ENCODE peak calls at places on chromosomes 4 and X, in eight cellular contexts. O is CD4-positive, CD25-positive, alpha-beta regulatory T cell; M is left lung; G is lung; W is right cardiac atrium; Q is heart left ventricle; Y is body of pancreas; I is psoas muscle. B is an unnamed sample. For H3K4me1, the result is how much of the 10 kb centered on the place peaks cover.

GRCh38 chr4:84957509-84958420 is 8.7 kb downstream of the WDFY3 start:
- ATAC-seq in G (no peak), O (no peak), W (no peak), I (no peak), M (peak), Y (peak), Q (no peak), B (no peak)

GRCh38 chr4:176198316-176198903 is 3.0 kb upstream of the SPATA4 start:
- ATAC-seq in I (no peak), W (no peak), G (no peak), Y (no peak), Q (no peak), M (peak), O (no peak), B (no peak)

GRCh38 chr4:42483426-42484379 is 86.4 kb downstream of the SHISA3 start:
- ATAC-seq in Y (no peak), W (no peak), I (peak), G (no peak), O (no peak), Q (peak), M (peak), B (peak)

GRCh38 chr4:78880874-78881492 is 58.3 kb downstream of the PAQR3 start:
- ATAC-seq in Q (no peak), G (no peak), I (no peak), Y (no peak), W (no peak), M (no peak), O (no peak), B (no peak)

GRCh38 chrX:19672211-19672814 is 157.0 kb upstream of the MAP3K15 start:
- ATAC-seq in M (peak), Y (no peak), I (no peak), G (no peak), W (no peak), O (no peak), Q (no peak), B (no peak)

GRCh38 chrX:41086627-41086932 is 1.3 kb downstream of the USP9X start:
- ATAC-seq in I (no peak), Y (no peak), O (no peak), G (no peak), Q (no peak), W (no peak), M (no peak), B (no peak)

GRCh38 chr4:20084488-20084887 is 167.2 kb upstream of the SLIT2 start:
- ATAC-seq in M (no peak), O (no peak), Q (no peak), Y (no peak), G (no peak), W (no peak), I (no peak), B (no peak)

GRCh38 chrX:14356401-14356800 is 172.9 kb upstream of the GLRA2 start:
- ATAC-seq in W (no peak), M (no peak), Y (no peak), Q (no peak), O (no peak), G (no peak), I (no peak), B (no peak)

GRCh38 chr4:81627617-81628016 is 155.9 kb upstream of the RASGEF1B start:
- ATAC-seq in W (no peak), O (no peak), Q (no peak), M (no peak), Y (no peak), G (no peak), I (no peak), B (no peak)

GRCh38 chr4:158625544-158625943 is 46.1 kb downstream of the C4orf46 start:
- ATAC-seq in G (no peak), Q (peak), W (peak), I (peak), Y (no peak), M (no peak), O (no peak), B (no peak)

GRCh38 chr4:72430050-72430449 is 139.0 kb downstream of the ADAMTS3 start:
- ATAC-seq in W (no peak), I (no peak), Q (no peak), G (no peak), M (peak), Y (no peak), O (no peak), B (no peak)

GRCh38 chr4:138595731-138596465 is 353.7 kb upstream of the SLC7A11 start:
- ATAC-seq in I (peak), M (peak), Q (peak), G (no peak), Y (peak), O (no peak), W (peak), B (peak)

GRCh38 chr4:138595171-138595570 is 353.0 kb upstream of the SLC7A11 start:
- ATAC-seq in Y (no peak), W (no peak), I (no peak), G (no peak), Q (no peak), O (no peak), M (no peak), B (no peak)

GRCh38 chr4:138588501-138588900 is 346.4 kb upstream of the SLC7A11 start:
- ATAC-seq in Q (no peak), O (no peak), M (no peak), W (no peak), G (no peak), I (no peak), Y (no peak), B (no peak)

DNA sequence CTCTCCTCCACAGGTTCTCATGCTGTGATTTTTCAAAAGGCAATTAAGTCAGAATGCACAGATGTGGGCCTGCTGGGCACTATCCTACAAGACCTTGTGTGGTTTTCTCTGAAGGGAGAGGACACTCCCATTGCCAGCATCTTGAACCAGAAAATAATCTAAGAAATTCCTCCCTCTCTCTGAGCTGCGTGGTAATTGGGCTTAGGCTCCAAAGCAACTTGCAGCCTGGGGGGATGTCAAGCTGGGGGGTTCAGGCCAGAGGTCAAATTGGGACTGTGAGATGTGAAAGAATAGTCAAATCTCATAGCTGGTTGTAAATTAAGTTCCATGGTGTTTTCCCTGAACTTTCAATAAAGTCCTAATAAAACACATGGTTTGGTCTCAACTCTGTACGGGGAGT is 350.7 kb upstream of the SLC7A11 start:
- ATAC-seq in M (no peak), Q (no peak), I (no peak), W (no peak), G (no peak), O (no peak), Y (no peak), B (no peak)
- H3K4me1 ChIP-seq in M (under half), Q (under half), I (under half), W (under half), G (under half), O (under half), Y (under half), B (under half)

GRCh38 chr4:165209796-165210195 is 2.4 kb downstream of the KLHL2 start:
- ATAC-seq in W (no peak), G (no peak), Y (no peak), I (no peak), M (no peak), Q (no peak), O (no peak), B (no peak)

GRCh38 chr4:165207016-165207430 is 338 bp upstream of the KLHL2 start:
- ATAC-seq in Q (peak), O (peak), M (peak), W (no peak), Y (peak), G (peak), I (peak), B (peak)

GRCh38 chr4:165207431-165208321 is at the start of gene KLHL2:
- ATAC-seq in G (peak), I (peak), W (peak), M (peak), O (peak), Q (peak), Y (peak), B (peak)

GRCh38 chr4:165208741-165209388 is 1.5 kb downstream of the KLHL2 start:
- ATAC-seq in W (peak), O (no peak), Y (no peak), Q (no peak), M (no peak), I (no peak), G (no peak), B (no peak)

GRCh38 chr4:165208322-165208652 is 926 bp downstream of the KLHL2 start:
- ATAC-seq in O (peak), Y (peak), Q (no peak), M (no peak), G (no peak), I (no peak), W (no peak), B (no peak)
- H3K27ac ChIP-seq in O (peak), Y (peak), Q (peak), M (peak), G (no peak), I (no peak), W (no peak), B (peak)

GRCh38 chr4:155748039-155748438 is 10.8 kb upstream of the GUCY1B1 start:
- ATAC-seq in G (no peak), Q (no peak), M (no peak), Y (no peak), I (no peak), O (no peak), W (no peak), B (no peak)

GRCh38 chr4:155742310-155743015 is 16.4 kb upstream of the GUCY1B1 start:
- ATAC-seq in O (no peak), I (peak), W (no peak), Y (no peak), Q (no peak), G (no peak), M (no peak), B (no peak)

GRCh38 chr4:155741546-155741945 is 17.3 kb upstream of the GUCY1B1 start:
- ATAC-seq in I (no peak), M (no peak), W (no peak), O (no peak), G (no peak), Y (no peak), Q (no peak), B (no peak)

GRCh38 chr4:155751569-155751968 is 7.3 kb upstream of the GUCY1B1 start:
- ATAC-seq in I (no peak), G (no peak), M (no peak), Q (no peak), Y (no peak), O (no peak), W (no peak), B (no peak)

GRCh38 chr4:155745984-155746383 is 12.8 kb upstream of the GUCY1B1 start:
- ATAC-seq in W (peak), O (no peak), Q (peak), G (peak), Y (no peak), I (peak), M (peak), B (peak)
- H3K4me1 ChIP-seq in W (under half), O (under half), Q (under half), G (under half), Y (under half), I (under half), M (under half), B (under half)

GRCh38 chr4:166323250-166323649 is 450.2 kb downstream of the TLL1 start:
- ATAC-seq in O (no peak), M (no peak), Q (no peak), W (no peak), Y (no peak), G (no peak), I (no peak), B (no peak)

GRCh38 chr4:166315721-166316467 is 442.9 kb downstream of the TLL1 start:
- ATAC-seq in G (no peak), O (no peak), W (no peak), I (no peak), Q (no peak), M (no peak), Y (no peak), B (no peak)

GRCh38 chr4:166324321-166324720 is 451.3 kb downstream of the TLL1 start:
- ATAC-seq in I (no peak), O (no peak), Q (no peak), M (no peak), Y (peak), W (no peak), G (no peak), B (no peak)

DNA sequence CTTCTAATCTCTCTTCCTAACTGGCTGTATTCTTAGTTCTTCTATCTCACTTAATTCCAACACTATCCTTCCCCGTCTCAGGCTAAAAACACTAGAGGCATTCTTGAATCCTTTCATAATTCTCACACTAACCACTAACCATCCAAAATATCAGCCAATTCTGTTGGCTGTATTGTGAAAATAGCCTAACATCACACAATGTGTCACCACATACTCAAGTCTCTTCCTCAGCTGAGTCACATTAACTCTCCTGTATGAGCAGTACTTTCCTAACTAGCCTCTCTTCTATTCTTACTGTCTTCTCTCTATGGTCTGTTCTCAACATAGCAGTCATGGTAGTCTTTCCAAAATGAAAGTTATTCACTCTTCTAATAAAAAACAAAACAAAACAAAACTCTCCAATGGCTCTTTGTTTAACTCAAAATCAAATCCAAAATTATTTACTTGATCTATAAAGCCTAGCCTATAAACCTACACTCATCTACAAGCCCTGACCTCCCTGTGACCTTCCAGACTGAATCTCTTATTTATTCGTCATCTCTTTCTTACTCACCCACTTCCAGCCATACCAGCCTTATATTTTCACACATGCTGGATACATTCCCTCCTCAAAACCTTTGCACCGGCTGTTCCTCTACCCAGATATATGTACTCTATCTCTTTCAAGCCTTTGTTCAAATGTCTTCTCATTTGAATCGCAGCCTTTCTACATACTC is 445.9 kb downstream of the TLL1 start:
- ATAC-seq in G (no peak), Y (no peak), Q (no peak), M (no peak), W (no peak), O (no peak), I (no peak), B (no peak)
- H3K27ac ChIP-seq in G (no peak), Y (no peak), Q (no peak), M (no peak), W (no peak), O (no peak), I (no peak), B (no peak)

DNA sequence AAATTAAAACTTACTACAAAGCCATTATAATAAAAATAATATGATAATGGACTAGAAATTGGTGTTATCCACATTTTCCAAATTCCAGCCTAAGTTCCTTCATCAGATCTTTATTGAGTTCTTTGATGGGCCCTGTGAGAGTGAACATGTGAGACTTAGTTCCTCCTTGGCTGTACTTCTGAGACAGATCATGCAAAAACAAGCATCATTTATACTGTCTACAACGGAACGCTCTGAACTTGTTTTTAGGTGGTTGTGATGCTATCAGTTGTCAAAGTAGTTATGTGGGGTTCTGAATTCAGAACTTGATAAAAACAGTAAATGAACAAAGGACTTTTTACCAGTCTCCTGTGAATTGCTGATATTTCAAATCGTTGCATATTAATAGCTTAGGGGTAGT is 48.9 kb downstream of the JADE3 start:
- ATAC-seq in W (no peak), M (no peak), G (no peak), Y (no peak), O (no peak), I (no peak), Q (no peak), B (no peak)
- H3K4me1 ChIP-seq in W (under half), M (under half), G (under half), Y (under half), O (under half), I (under half), Q (under half), B (under half)

DNA sequence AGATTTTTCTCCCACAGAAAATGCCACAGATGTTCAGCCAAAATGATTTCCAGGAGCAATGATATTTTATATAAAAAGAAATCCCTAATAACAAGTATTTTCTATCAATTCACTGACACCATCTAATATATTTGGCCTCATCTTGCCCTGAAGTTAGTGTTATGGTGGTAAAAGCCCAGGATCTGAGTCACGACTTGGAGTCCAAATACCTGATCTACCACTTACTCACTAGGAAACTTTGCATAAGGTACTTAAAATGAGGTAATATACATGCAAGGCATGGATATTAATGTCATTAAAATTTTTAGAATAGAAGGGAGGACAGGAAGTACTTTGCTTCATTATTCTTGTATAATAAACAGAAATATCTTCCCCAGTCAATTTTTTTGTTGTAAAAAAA is 16.3 kb downstream of the PPP3CA start:
- ATAC-seq in W (no peak), G (no peak), O (no peak), M (no peak), Y (no peak), I (no peak), Q (no peak), B (no peak)
- H3K27ac ChIP-seq in W (no peak), G (no peak), O (no peak), M (no peak), Y (no peak), I (no peak), Q (no peak), B (no peak)

GRCh38 chr4:153488719-153489384 is 22.7 kb downstream of the TMEM131L start:
- ATAC-seq in O (peak), Y (no peak), W (peak), I (peak), Q (peak), G (no peak), M (peak), B (no peak)
- H3K4me1 ChIP-seq in O (half or more), Y (half or more), W (under half), I (half or more), Q (under half), G (under half), M (under half), B (under half)

B was measured in gastroesophageal sphincter.